ENCODE peak calls at places on chromosomes 3 and 15, in nine cellular contexts. One of them, this sample, is unnamed.

GRCh38 chr3:105629725-105630124 is 239.1 kb downstream of the CBLB start:
- DNase-seq in occipital lobe: no peak
- DNase-seq in activated T-cell treated with anti-CD3 and anti-CD28 coated beads for 48 hours: no peak
- DNase-seq in globus pallidus: no peak
- DNase-seq in activated CD8-positive, alpha-beta memory T cell treated with anti-CD3 and anti-CD28 coated beads for 1 hour: no peak
- DNase-seq in CD8-positive, alpha-beta memory T cell: no peak
- DNase-seq in nephron progenitor cell: no peak
- DNase-seq in stimulated activated CD8-positive, alpha-beta memory T cell treated with anti-CD3 and anti-CD28 coated beads, Interleukin-4, amount 100 ng/mL, for 48 hours: no peak
- DNase-seq in stimulated activated CD4-positive, alpha-beta T cell treated with anti-CD3 and anti-CD28 coated beads, Interleukin-4, amount 100 ng/mL, for 48 hours: no peak
- DNase-seq in this sample: no peak

GRCh38 chr15:40637221-40637745 is 43.2 kb downstream of the KNL1 start:
- DNase-seq in occipital lobe: no peak
- DNase-seq in nephron progenitor cell: no peak
- DNase-seq in activated CD8-positive, alpha-beta memory T cell treated with anti-CD3 and anti-CD28 coated beads for 1 hour: no peak
- DNase-seq in activated T-cell treated with anti-CD3 and anti-CD28 coated beads for 48 hours: no peak
- DNase-seq in globus pallidus: no peak
- DNase-seq in stimulated activated CD4-positive, alpha-beta T cell treated with anti-CD3 and anti-CD28 coated beads, Interleukin-4, amount 100 ng/mL, for 48 hours: no peak
- DNase-seq in CD8-positive, alpha-beta memory T cell: no peak
- DNase-seq in stimulated activated CD8-positive, alpha-beta memory T cell treated with anti-CD3 and anti-CD28 coated beads, Interleukin-4, amount 100 ng/mL, for 48 hours: no peak
- DNase-seq in this sample: peak; percentile 63

GRCh38 chr3:56192001-56192400 is 276.3 kb downstream of the ERC2 start:
- DNase-seq in occipital lobe: no peak
- DNase-seq in activated CD8-positive, alpha-beta memory T cell treated with anti-CD3 and anti-CD28 coated beads for 1 hour: no peak
- DNase-seq in stimulated activated CD4-positive, alpha-beta T cell treated with anti-CD3 and anti-CD28 coated beads, Interleukin-4, amount 100 ng/mL, for 48 hours: no peak
- DNase-seq in activated T-cell treated with anti-CD3 and anti-CD28 coated beads for 48 hours: no peak
- DNase-seq in stimulated activated CD8-positive, alpha-beta memory T cell treated with anti-CD3 and anti-CD28 coated beads, Interleukin-4, amount 100 ng/mL, for 48 hours: no peak
- DNase-seq in CD8-positive, alpha-beta memory T cell: no peak
- DNase-seq in globus pallidus: no peak
- DNase-seq in nephron progenitor cell: no peak
- DNase-seq in this sample: no peak

GRCh38 chr3:193773266-193774183 is 180.5 kb downstream of the OPA1 start:
- DNase-seq in activated CD8-positive, alpha-beta memory T cell treated with anti-CD3 and anti-CD28 coated beads for 1 hour: no peak
- DNase-seq in stimulated activated CD4-positive, alpha-beta T cell treated with anti-CD3 and anti-CD28 coated beads, Interleukin-4, amount 100 ng/mL, for 48 hours: no peak
- DNase-seq in activated T-cell treated with anti-CD3 and anti-CD28 coated beads for 48 hours: no peak
- DNase-seq in occipital lobe: no peak
- DNase-seq in globus pallidus: no peak
- DNase-seq in CD8-positive, alpha-beta memory T cell: no peak
- DNase-seq in stimulated activated CD8-positive, alpha-beta memory T cell treated with anti-CD3 and anti-CD28 coated beads, Interleukin-4, amount 100 ng/mL, for 48 hours: no peak
- DNase-seq in nephron progenitor cell: no peak
- DNase-seq in this sample: peak; percentile 55

GRCh38 chr3:14564741-14565140 is 24.6 kb upstream of the GRIP2 start:
- DNase-seq in activated CD8-positive, alpha-beta memory T cell treated with anti-CD3 and anti-CD28 coated beads for 1 hour: no peak
- DNase-seq in nephron progenitor cell: no peak
- DNase-seq in globus pallidus: no peak
- DNase-seq in stimulated activated CD8-positive, alpha-beta memory T cell treated with anti-CD3 and anti-CD28 coated beads, Interleukin-4, amount 100 ng/mL, for 48 hours: no peak
- DNase-seq in CD8-positive, alpha-beta memory T cell: no peak
- DNase-seq in activated T-cell treated with anti-CD3 and anti-CD28 coated beads for 48 hours: no peak
- DNase-seq in stimulated activated CD4-positive, alpha-beta T cell treated with anti-CD3 and anti-CD28 coated beads, Interleukin-4, amount 100 ng/mL, for 48 hours: no peak
- DNase-seq in occipital lobe: no peak
- DNase-seq in this sample: no peak

GRCh38 chr3:69385033-69385722 is 710 bp downstream of the FRMD4B start:
- DNase-seq in occipital lobe: no peak
- DNase-seq in globus pallidus: peak; percentile 74
- DNase-seq in nephron progenitor cell: peak; percentile 51
- DNase-seq in CD8-positive, alpha-beta memory T cell: no peak
- DNase-seq in stimulated activated CD4-positive, alpha-beta T cell treated with anti-CD3 and anti-CD28 coated beads, Interleukin-4, amount 100 ng/mL, for 48 hours: no peak
- DNase-seq in activated T-cell treated with anti-CD3 and anti-CD28 coated beads for 48 hours: no peak
- DNase-seq in activated CD8-positive, alpha-beta memory T cell treated with anti-CD3 and anti-CD28 coated beads for 1 hour: no peak
- DNase-seq in stimulated activated CD8-positive, alpha-beta memory T cell treated with anti-CD3 and anti-CD28 coated beads, Interleukin-4, amount 100 ng/mL, for 48 hours: no peak
- DNase-seq in this sample: no peak

GRCh38 chr15:34578283-34578674 is 5.2 kb downstream of the GOLGA8B start:
- DNase-seq in occipital lobe: no peak
- DNase-seq in activated CD8-positive, alpha-beta memory T cell treated with anti-CD3 and anti-CD28 coated beads for 1 hour: no peak
- DNase-seq in globus pallidus: no peak
- DNase-seq in stimulated activated CD4-positive, alpha-beta T cell treated with anti-CD3 and anti-CD28 coated beads, Interleukin-4, amount 100 ng/mL, for 48 hours: no peak
- DNase-seq in activated T-cell treated with anti-CD3 and anti-CD28 coated beads for 48 hours: no peak
- DNase-seq in CD8-positive, alpha-beta memory T cell: no peak
- DNase-seq in stimulated activated CD8-positive, alpha-beta memory T cell treated with anti-CD3 and anti-CD28 coated beads, Interleukin-4, amount 100 ng/mL, for 48 hours: no peak
- DNase-seq in nephron progenitor cell: no peak
- DNase-seq in this sample: no peak

GRCh38 chr3:111621535-111621934 is 26.4 kb upstream of the ZBED2 start:
- DNase-seq in activated CD8-positive, alpha-beta memory T cell treated with anti-CD3 and anti-CD28 coated beads for 1 hour: no peak
- DNase-seq in occipital lobe: no peak
- DNase-seq in stimulated activated CD4-positive, alpha-beta T cell treated with anti-CD3 and anti-CD28 coated beads, Interleukin-4, amount 100 ng/mL, for 48 hours: no peak
- DNase-seq in globus pallidus: no peak
- DNase-seq in CD8-positive, alpha-beta memory T cell: no peak
- DNase-seq in activated T-cell treated with anti-CD3 and anti-CD28 coated beads for 48 hours: peak; percentile 54
- DNase-seq in stimulated activated CD8-positive, alpha-beta memory T cell treated with anti-CD3 and anti-CD28 coated beads, Interleukin-4, amount 100 ng/mL, for 48 hours: peak; percentile 75
- DNase-seq in nephron progenitor cell: peak; percentile 37
- DNase-seq in this sample: peak; percentile 4

GRCh38 chr15:59400103-59400813 is 27.6 kb upstream of the MYO1E start:
- DNase-seq in activated T-cell treated with anti-CD3 and anti-CD28 coated beads for 48 hours: no peak
- DNase-seq in occipital lobe: no peak
- DNase-seq in CD8-positive, alpha-beta memory T cell: no peak
- DNase-seq in nephron progenitor cell: no peak
- DNase-seq in stimulated activated CD8-positive, alpha-beta memory T cell treated with anti-CD3 and anti-CD28 coated beads, Interleukin-4, amount 100 ng/mL, for 48 hours: no peak
- DNase-seq in activated CD8-positive, alpha-beta memory T cell treated with anti-CD3 and anti-CD28 coated beads for 1 hour: no peak
- DNase-seq in stimulated activated CD4-positive, alpha-beta T cell treated with anti-CD3 and anti-CD28 coated beads, Interleukin-4, amount 100 ng/mL, for 48 hours: no peak
- DNase-seq in globus pallidus: no peak
- DNase-seq in this sample: no peak

GRCh38 chr3:146517684-146518435 is 26.5 kb downstream of the PLSCR1 start:
- DNase-seq in activated CD8-positive, alpha-beta memory T cell treated with anti-CD3 and anti-CD28 coated beads for 1 hour: no peak
- DNase-seq in stimulated activated CD8-positive, alpha-beta memory T cell treated with anti-CD3 and anti-CD28 coated beads, Interleukin-4, amount 100 ng/mL, for 48 hours: no peak
- DNase-seq in activated T-cell treated with anti-CD3 and anti-CD28 coated beads for 48 hours: no peak
- DNase-seq in globus pallidus: no peak
- DNase-seq in stimulated activated CD4-positive, alpha-beta T cell treated with anti-CD3 and anti-CD28 coated beads, Interleukin-4, amount 100 ng/mL, for 48 hours: no peak
- DNase-seq in occipital lobe: no peak
- DNase-seq in nephron progenitor cell: no peak
- DNase-seq in CD8-positive, alpha-beta memory T cell: no peak
- DNase-seq in this sample: no peak

GRCh38 chr3:126394977-126395321 is 240 bp downstream of the CFAP100 start:
- DNase-seq in CD8-positive, alpha-beta memory T cell: no peak
- DNase-seq in stimulated activated CD8-positive, alpha-beta memory T cell treated with anti-CD3 and anti-CD28 coated beads, Interleukin-4, amount 100 ng/mL, for 48 hours: no peak
- DNase-seq in nephron progenitor cell: no peak
- DNase-seq in occipital lobe: no peak
- DNase-seq in globus pallidus: no peak
- DNase-seq in activated T-cell treated with anti-CD3 and anti-CD28 coated beads for 48 hours: no peak
- DNase-seq in stimulated activated CD4-positive, alpha-beta T cell treated with anti-CD3 and anti-CD28 coated beads, Interleukin-4, amount 100 ng/mL, for 48 hours: no peak
- DNase-seq in activated CD8-positive, alpha-beta memory T cell treated with anti-CD3 and anti-CD28 coated beads for 1 hour: no peak
- DNase-seq in this sample: no peak

GRCh38 chr15:72281713-72282112 is 9.4 kb upstream of the PARP6 start:
- DNase-seq in nephron progenitor cell: no peak
- DNase-seq in activated CD8-positive, alpha-beta memory T cell treated with anti-CD3 and anti-CD28 coated beads for 1 hour: no peak
- DNase-seq in stimulated activated CD4-positive, alpha-beta T cell treated with anti-CD3 and anti-CD28 coated beads, Interleukin-4, amount 100 ng/mL, for 48 hours: no peak
- DNase-seq in stimulated activated CD8-positive, alpha-beta memory T cell treated with anti-CD3 and anti-CD28 coated beads, Interleukin-4, amount 100 ng/mL, for 48 hours: no peak
- DNase-seq in globus pallidus: no peak
- DNase-seq in CD8-positive, alpha-beta memory T cell: no peak
- DNase-seq in occipital lobe: no peak
- DNase-seq in activated T-cell treated with anti-CD3 and anti-CD28 coated beads for 48 hours: no peak
- DNase-seq in this sample: peak; percentile 41

This sample was measured in amniotic epithelial cell.